ENCODE peak calls at places on chromosome 7, in seven cellular contexts. D, B, Z, I, Q, A and U are unnamed samples.

GRCh38 chr7:68676789-68677535 is 921.3 kb upstream of the AUTS2 start:
- DNase-seq in D (no peak), B (no peak), Z (no peak), I (no peak), Q (no peak), A (no peak), U (no peak)

GRCh38 chr7:68573271-68574000 is 1024.8 kb upstream of the AUTS2 start:
- DNase-seq in D (no peak), B (no peak), Z (no peak), I (no peak), Q (no peak), A (no peak), U (no peak)

GRCh38 chr7:128796325-128796724 is 4.6 kb downstream of the CCDC136 start:
- DNase-seq in D (no peak), B (no peak), Z (no peak), I (peak; percentile 87), Q (peak; percentile 65), A (no peak), U (no peak)

GRCh38 chr7:89238156-89238555 is 442.6 kb upstream of the TEX47 start:
- DNase-seq in D (no peak), B (no peak), Z (no peak), I (peak; percentile 41), Q (peak; percentile 4), A (no peak), U (no peak)

GRCh38 chr7:91201731-91202130 is 62.5 kb upstream of the FZD1 start:
- DNase-seq in D (no peak), B (no peak), Z (no peak), I (no peak), Q (no peak), A (peak; percentile 68), U (no peak)

GRCh38 chr7:135853499-135853898 is 104.9 kb upstream of the FAM180A start:
- DNase-seq in D (no peak), B (no peak), Z (no peak), I (peak; percentile 58), Q (no peak), A (no peak), U (no peak)

GRCh38 chr7:155543926-155544325 is 2.4 kb downstream of the CNPY1 start:
- DNase-seq in D (no peak), B (no peak), Z (no peak), I (no peak), Q (no peak), A (no peak), U (no peak)

GRCh38 chr7:1454471-1455065 is 4.7 kb downstream of the MICALL2 start:
- DNase-seq in D (no peak), B (no peak), Z (no peak), I (no peak), Q (peak; percentile 25), A (no peak), U (no peak)

GRCh38 chr7:30914611-30915601 is 3.3 kb downstream of the AQP1 start:
- DNase-seq in D (no peak), B (peak; percentile 66), Z (no peak), I (peak; percentile 85), Q (peak; percentile 43), A (no peak), U (peak; percentile 42)

GRCh38 chr7:51649-52048 is 140.7 kb upstream of the FAM20C start:
- DNase-seq in D (no peak), B (no peak), Z (peak; percentile 1), I (no peak), Q (no peak), A (no peak), U (no peak)

GRCh38 chr7:72317335-72317734 is 94.8 kb downstream of the CALN1 start:
- DNase-seq in D (no peak), B (no peak), Z (no peak), I (no peak), Q (no peak), A (no peak), U (no peak)

GRCh38 chr7:69109131-69109740 is 489.0 kb upstream of the AUTS2 start:
- DNase-seq in D (no peak), B (no peak), Z (no peak), I (no peak), Q (no peak), A (no peak), U (no peak)

GRCh38 chr7:105796365-105796764 is 80.0 kb downstream of the ATXN7L1 start:
- DNase-seq in D (no peak), B (no peak), Z (no peak), I (peak; percentile 64), Q (peak; percentile 38), A (no peak), U (no peak)

GRCh38 chr7:92832623-92833023 is 3.8 kb downstream of the CDK6 start:
- DNase-seq in D (no peak), B (no peak), Z (no peak), I (no peak), Q (no peak), A (no peak), U (no peak)

GRCh38 chr7:29636009-29636351 is 72.3 kb downstream of the PRR15 start:
- DNase-seq in D (no peak), B (no peak), Z (no peak), I (no peak), Q (no peak), A (no peak), U (no peak)

GRCh38 chr7:131068604-131069021 is 259.1 kb upstream of the MKLN1 start:
- DNase-seq in D (no peak), B (no peak), Z (no peak), I (peak; percentile 76), Q (peak; percentile 45), A (peak; percentile 13), U (no peak)

GRCh38 chr7:106615808-106616691 is 44.9 kb downstream of the CCDC71L start:
- DNase-seq in D (no peak), B (no peak), Z (no peak), I (no peak), Q (no peak), A (no peak), U (no peak)

GRCh38 chr7:18770852-18771251 is 275.3 kb downstream of the HDAC9 start:
- DNase-seq in D (no peak), B (no peak), Z (no peak), I (peak; percentile 34), Q (no peak), A (peak; percentile 8), U (no peak)

GRCh38 chr7:100540073-100540723 is 1.2 kb downstream of the AGFG2 start:
- DNase-seq in D (peak; percentile 85), B (no peak), Z (peak; percentile 77), I (no peak), Q (no peak), A (no peak), U (no peak)

GRCh38 chr7:81402227-81402626 is 367.6 kb downstream of the HGF start:
- DNase-seq in D (no peak), B (no peak), Z (no peak), I (no peak), Q (no peak), A (no peak), U (no peak)

GRCh38 chr7:94129443-94130140 is 125.4 kb upstream of the BET1 start:
- DNase-seq in D (no peak), B (no peak), Z (no peak), I (peak; percentile 49), Q (peak; percentile 94), A (no peak), U (no peak)

GRCh38 chr7:106392565-106392964 is 107.8 kb upstream of the NAMPT start:
- DNase-seq in D (no peak), B (no peak), Z (no peak), I (no peak), Q (no peak), A (no peak), U (no peak)

GRCh38 chr7:159158125-159158887 is 13.6 kb upstream of the VIPR2 start:
- DNase-seq in D (no peak), B (no peak), Z (no peak), I (no peak), Q (no peak), A (no peak), U (no peak)

GRCh38 chr7:41029072-41029492 is 673.8 kb downstream of the INHBA start:
- DNase-seq in D (no peak), B (no peak), Z (no peak), I (peak; percentile 97), Q (peak; percentile 88), A (no peak), U (no peak)

GRCh38 chr7:16564909-16565426 is 38.3 kb downstream of the LRRC72 start:
- DNase-seq in D (no peak), B (no peak), Z (no peak), I (peak; percentile 66), Q (peak; percentile 71), A (peak; percentile 60), U (no peak)

GRCh38 chr7:117185124-117185523 is 137.7 kb downstream of the WNT2 start:
- DNase-seq in D (no peak), B (no peak), Z (no peak), I (no peak), Q (no peak), A (no peak), U (no peak)

GRCh38 chr7:24227068-24227467 is 56.9 kb upstream of the NPY start:
- DNase-seq in D (no peak), B (no peak), Z (no peak), I (no peak), Q (no peak), A (no peak), U (no peak)

GRCh38 chr7:6612819-6613218 is 2.6 kb upstream of the ZNF853 start:
- DNase-seq in D (no peak), B (no peak), Z (no peak), I (no peak), Q (no peak), A (no peak), U (no peak)

GRCh38 chr7:70154521-70155180 is 556.4 kb downstream of the AUTS2 start:
- DNase-seq in D (no peak), B (no peak), Z (no peak), I (no peak), Q (no peak), A (no peak), U (no peak)

DNA sequence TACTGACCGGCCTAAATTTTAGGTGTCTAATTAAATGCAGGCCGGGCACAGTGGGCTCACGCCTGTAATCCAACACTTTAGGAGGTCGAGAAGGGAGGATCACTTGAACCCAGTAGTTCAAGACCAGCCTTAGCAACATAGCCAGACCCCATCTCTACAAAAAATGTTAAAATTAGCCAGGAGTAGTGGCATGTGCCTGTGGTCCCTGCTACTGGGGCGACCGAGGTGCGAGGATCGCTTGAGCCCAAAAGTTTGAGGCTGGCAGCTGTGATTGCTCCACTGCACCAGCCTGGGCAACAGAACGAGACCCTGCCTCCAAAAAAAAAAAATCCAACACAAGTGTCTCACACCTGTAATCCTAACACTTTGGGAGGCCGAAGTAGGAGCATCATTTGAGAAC is 491 bp upstream of the SLC37A3 start:
- DNase-seq in D (no peak), B (no peak), Z (no peak), I (no peak), Q (no peak), A (no peak), U (no peak)
- H3K4me3 ChIP-seq in D (no peak overlapping the region), B (peak overlapping the region; percentile 98), Z (peak overlapping the region; percentile 85), I (peak overlapping the region; percentile 92), Q (peak overlapping the region; percentile 79), A (peak overlapping the region; percentile 85), U (peak overlapping the region; percentile 95)

GRCh38 chr7:5143935-5144903 is 45.8 kb upstream of the WIPI2 start:
- DNase-seq in D (no peak), B (peak; percentile 16), Z (peak; percentile 23), I (peak; percentile 37), Q (no peak), A (no peak), U (no peak)
- H3K27ac ChIP-seq in D (no peak overlapping the region), B (no peak overlapping the region), Z (no peak overlapping the region), I (no peak overlapping the region), Q (no peak overlapping the region), A (no peak overlapping the region), U (no peak overlapping the region)

GRCh38 chr7:98927125-98927524 is 48.8 kb downstream of the TRRAP start:
- DNase-seq in D (no peak), B (no peak), Z (no peak), I (no peak), Q (no peak), A (no peak), U (no peak)
- H3K36me3 ChIP-seq in D (peaks cover 35% of the 10 kb centered on the region), B (peaks cover 20% of the 10 kb centered on the region), Z (peaks cover 84% of the 10 kb centered on the region), I (peaks cover 49% of the 10 kb centered on the region), Q (peaks cover 23% of the 10 kb centered on the region), A (peaks cover 3% of the 10 kb centered on the region), U (peaks cover 98% of the 10 kb centered on the region)

GRCh38 chr7:22784346-22784745 is 38.3 kb downstream of the TOMM7 start:
- DNase-seq in D (no peak), B (no peak), Z (no peak), I (no peak), Q (no peak), A (no peak), U (no peak)
- H3K4me3 ChIP-seq in D (no peak overlapping the region), B (no peak overlapping the region), Z (no peak overlapping the region), I (no peak overlapping the region), Q (no peak overlapping the region), A (no peak overlapping the region), U (no peak overlapping the region)